ENCODE peak calls at places on chromosomes 12 and 14, in seven cellular contexts. Z is pulmonary artery endothelial cell; F is stimulated activated CD4-positive, alpha-beta T cell treated with anti-CD3 and anti-CD28 coated beads, TNF-alpha, amount 100 ng/mL, for 1 hour; L is hypothalamus; U is stimulated activated CD8-positive, alpha-beta memory T cell treated with anti-CD3 and anti-CD28 coated beads, Interleukin-7, amount 100 ng/mL, for 24 hours; J is KG1; Y is activated naive CD4-positive, alpha-beta T cell. V is an unnamed sample.

GRCh38 chr14:78345346-78345745 is 175.2 kb downstream of the NRXN3 start:
- DNase-seq in Y (no peak), Z (no peak), L (no peak), U (no peak), J (no peak), F (no peak), V (no peak)

GRCh38 chr12:102216086-102216691 is 18.6 kb upstream of the PMCH start:
- DNase-seq in J (no peak), L (no peak), F (no peak), Z (peak), Y (no peak), U (no peak), V (peak)

GRCh38 chr12:85441740-85442139 is 161.7 kb downstream of the ALX1 start:
- DNase-seq in Y (no peak), L (no peak), U (no peak), Z (no peak), F (no peak), J (no peak), V (peak)

GRCh38 chr12:4701863-4702262 is 18.3 kb upstream of the GALNT8 start:
- DNase-seq in J (no peak), L (no peak), F (no peak), U (no peak), Y (no peak), Z (no peak), V (no peak)

GRCh38 chr14:92619671-92620437 is 106.3 kb downstream of the RIN3 start:
- DNase-seq in F (no peak), U (no peak), Y (no peak), J (no peak), L (no peak), Z (no peak), V (no peak)

GRCh38 chr14:101373690-101374295 is 187.5 kb upstream of the DIO3 start:
- DNase-seq in Z (no peak), U (no peak), J (no peak), L (no peak), F (no peak), Y (no peak), V (no peak)

GRCh38 chr14:38207830-38208815 is at the start of gene SSTR1:
- DNase-seq in F (no peak), J (no peak), Y (no peak), L (no peak), Z (no peak), U (no peak), V (no peak)

GRCh38 chr12:106170285-106170684 is 31.5 kb upstream of the NUAK1 start:
- DNase-seq in F (no peak), Y (no peak), L (no peak), Z (no peak), J (no peak), U (no peak), V (no peak)

GRCh38 chr12:113416091-113416754 is 6.0 kb upstream of the SDSL start:
- DNase-seq in F (no peak), L (no peak), Z (no peak), Y (no peak), U (no peak), J (peak), V (no peak)

GRCh38 chr14:105140581-105140980 is 28.0 kb downstream of the JAG2 start:
- DNase-seq in L (no peak), Y (no peak), U (no peak), J (no peak), Z (no peak), F (no peak), V (no peak)

GRCh38 chr14:87286826-87287225 is 706.2 kb downstream of the GALC start:
- DNase-seq in L (no peak), J (no peak), U (no peak), Y (no peak), F (no peak), Z (no peak), V (no peak)

GRCh38 chr14:61537567-61538463 is 157.5 kb upstream of the HIF1A start:
- DNase-seq in Z (no peak), U (no peak), F (peak), J (no peak), L (no peak), Y (no peak), V (peak)

GRCh38 chr14:73717247-73717646 is 3.1 kb upstream of the PNMA1 start:
- DNase-seq in J (no peak), Y (no peak), F (no peak), L (no peak), U (no peak), Z (no peak), V (no peak)

GRCh38 chr12:92421701-92422100 is 276.1 kb upstream of the BTG1 start:
- DNase-seq in Y (no peak), J (no peak), L (no peak), F (no peak), Z (no peak), U (no peak), V (no peak)

GRCh38 chr12:130014485-130014807 is 110.6 kb upstream of the TMEM132D start:
- DNase-seq in Y (no peak), Z (no peak), U (no peak), J (no peak), F (no peak), L (peak), V (no peak)

GRCh38 chr14:35223927-35224326 is 68.3 kb upstream of the PSMA6 start:
- DNase-seq in F (no peak), U (no peak), Y (no peak), Z (no peak), L (no peak), J (no peak), V (no peak)

GRCh38 chr12:75825686-75826085 is 205.9 kb downstream of the PHLDA1 start:
- DNase-seq in F (no peak), Y (no peak), L (no peak), J (no peak), Z (no peak), U (no peak), V (peak)

GRCh38 chr14:39267592-39268112 is 33.9 kb downstream of the MIA2 start:
- DNase-seq in U (no peak), Z (no peak), L (no peak), F (no peak), Y (no peak), J (no peak), V (peak)

GRCh38 chr14:72688990-72689677 is 204.8 kb downstream of the DPF3 start:
- DNase-seq in J (no peak), Y (no peak), U (no peak), Z (no peak), F (no peak), L (no peak), V (no peak)

GRCh38 chr14:67487332-67487731 is 1.2 kb downstream of the TMEM229B start:
- DNase-seq in Z (no peak), J (no peak), Y (no peak), L (no peak), U (no peak), F (no peak), V (no peak)

GRCh38 chr14:103607039-103607668 is 21.9 kb upstream of the KLC1 start:
- DNase-seq in Y (no peak), F (no peak), L (peak), Z (no peak), J (peak), U (peak), V (no peak)

GRCh38 chr12:6235499-6235898 is 35.3 kb downstream of the CD9 start:
- DNase-seq in F (no peak), U (no peak), L (no peak), Z (no peak), J (no peak), Y (no peak), V (no peak)

GRCh38 chr12:1590083-1590979 is 4.0 kb downstream of the FBXL14 start:
- DNase-seq in J (no peak), Y (no peak), L (peak), Z (no peak), F (no peak), U (no peak), V (peak)

GRCh38 chr14:104348741-104349140 is 210.4 kb downstream of the KIF26A start:
- DNase-seq in L (no peak), Z (no peak), U (no peak), J (no peak), Y (no peak), F (no peak), V (no peak)

GRCh38 chr12:18658829-18659228 is 79.0 kb downstream of the PLCZ1 start:
- DNase-seq in F (no peak), L (no peak), Z (no peak), Y (no peak), U (no peak), J (no peak), V (peak)

GRCh38 chr12:131869871-131870418 is 24.5 kb upstream of the ULK1 start:
- DNase-seq in Z (no peak), L (no peak), U (no peak), J (no peak), F (no peak), Y (no peak), V (peak)

GRCh38 chr14:65249471-65250161 is 147.3 kb upstream of the MAX start:
- DNase-seq in Y (no peak), Z (no peak), L (no peak), F (no peak), J (no peak), U (no peak), V (no peak)

GRCh38 chr14:72790887-72791566 is 102.9 kb downstream of the DPF3 start:
- DNase-seq in U (no peak), J (no peak), F (no peak), Y (no peak), Z (no peak), L (no peak), V (no peak)

GRCh38 chr14:58305730-58306129 is 7.4 kb downstream of the ARID4A start:
- DNase-seq in J (no peak), L (no peak), Y (no peak), U (no peak), Z (no peak), F (no peak), V (no peak)